ENCODE peak calls at places on chromosomes 3 and 15, in nine cellular contexts. H, C, U, Z, W, L, X, S and J are unnamed samples.

GRCh38 chr3:73727117-73727802 is 102.5 kb upstream of the PDZRN3 start:
- DNase-seq in H (peak; percentile 56), C (no peak), U (no peak), Z (peak; percentile 80), W (no peak), L (no peak), X (no peak), S (peak; percentile 94), J (no peak)

GRCh38 chr15:68994149-68994548 is 20.3 kb upstream of the NOX5 start:
- DNase-seq in H (no peak), C (no peak), U (no peak), Z (peak; percentile 90), W (no peak), L (no peak), X (no peak), S (peak; percentile 41), J (no peak)

GRCh38 chr15:75827691-75828090 is 15.6 kb upstream of the UBE2Q2 start:
- DNase-seq in H (no peak), C (no peak), U (no peak), Z (no peak), W (no peak), L (no peak), X (no peak), S (no peak), J (no peak)

GRCh38 chr15:27495963-27496459 is 525.0 kb downstream of the GABRG3 start:
- DNase-seq in H (no peak), C (no peak), U (no peak), Z (no peak), W (no peak), L (no peak), X (no peak), S (no peak), J (no peak)

GRCh38 chr15:100330221-100330620 is 11.6 kb downstream of the ADAMTS17 start:
- DNase-seq in H (no peak), C (no peak), U (no peak), Z (no peak), W (no peak), L (peak; percentile 3), X (no peak), S (no peak), J (no peak)

GRCh38 chr3:114365268-114365667 is 71.4 kb downstream of the TIGIT start:
- DNase-seq in H (no peak), C (no peak), U (no peak), Z (no peak), W (no peak), L (no peak), X (no peak), S (peak; percentile 51), J (no peak)

GRCh38 chr15:72616491-72617210 is 37.8 kb upstream of the GOLGA6B start:
- DNase-seq in H (no peak), C (no peak), U (no peak), Z (no peak), W (no peak), L (no peak), X (no peak), S (peak; percentile 5), J (no peak)

GRCh38 chr3:13145826-13146642 is 72.8 kb upstream of the IQSEC1 start:
- DNase-seq in H (no peak), C (no peak), U (no peak), Z (no peak), W (no peak), L (no peak), X (peak; percentile 7), S (no peak), J (no peak)

GRCh38 chr3:49411550-49411967 is 217 bp downstream of the RHOA start:
- DNase-seq in H (peak; percentile 78), C (peak; percentile 54), U (no peak), Z (no peak), W (peak; percentile 65), L (peak; percentile 66), X (no peak), S (peak; percentile 28), J (peak; percentile 58)

GRCh38 chr3:52801839-52802238 is 7.2 kb downstream of the ITIH3 start:
- DNase-seq in H (no peak), C (no peak), U (no peak), Z (peak; percentile 31), W (no peak), L (no peak), X (no peak), S (peak; percentile 11), J (no peak)

GRCh38 chr15:60326824-60327654 is 70.7 kb downstream of the ANXA2 start:
- DNase-seq in H (no peak), C (no peak), U (no peak), Z (no peak), W (no peak), L (no peak), X (no peak), S (peak; percentile 73), J (no peak)

GRCh38 chr3:170815340-170815739 is 54.7 kb downstream of the RPL22L1 start:
- DNase-seq in H (no peak), C (no peak), U (no peak), Z (no peak), W (no peak), L (no peak), X (peak; percentile 54), S (no peak), J (no peak)

GRCh38 chr3:45943207-45943846 is at the start of gene CXCR6:
- DNase-seq in H (no peak), C (no peak), U (no peak), Z (peak; percentile 24), W (no peak), L (no peak), X (no peak), S (no peak), J (no peak)

GRCh38 chr3:169813757-169814517 is 1.2 kb upstream of the LRRC34 start:
- DNase-seq in H (peak; percentile 51), C (peak; percentile 60), U (no peak), Z (no peak), W (no peak), L (no peak), X (no peak), S (peak; percentile 53), J (no peak)

GRCh38 chr3:1883489-1883888 is 215.2 kb upstream of the CNTN4 start:
- DNase-seq in H (no peak), C (no peak), U (no peak), Z (no peak), W (no peak), L (no peak), X (no peak), S (no peak), J (no peak)

GRCh38 chr15:68347392-68347791 is 69.8 kb downstream of the FEM1B start:
- DNase-seq in H (no peak), C (no peak), U (no peak), Z (peak; percentile 52), W (no peak), L (no peak), X (no peak), S (no peak), J (no peak)

DNA sequence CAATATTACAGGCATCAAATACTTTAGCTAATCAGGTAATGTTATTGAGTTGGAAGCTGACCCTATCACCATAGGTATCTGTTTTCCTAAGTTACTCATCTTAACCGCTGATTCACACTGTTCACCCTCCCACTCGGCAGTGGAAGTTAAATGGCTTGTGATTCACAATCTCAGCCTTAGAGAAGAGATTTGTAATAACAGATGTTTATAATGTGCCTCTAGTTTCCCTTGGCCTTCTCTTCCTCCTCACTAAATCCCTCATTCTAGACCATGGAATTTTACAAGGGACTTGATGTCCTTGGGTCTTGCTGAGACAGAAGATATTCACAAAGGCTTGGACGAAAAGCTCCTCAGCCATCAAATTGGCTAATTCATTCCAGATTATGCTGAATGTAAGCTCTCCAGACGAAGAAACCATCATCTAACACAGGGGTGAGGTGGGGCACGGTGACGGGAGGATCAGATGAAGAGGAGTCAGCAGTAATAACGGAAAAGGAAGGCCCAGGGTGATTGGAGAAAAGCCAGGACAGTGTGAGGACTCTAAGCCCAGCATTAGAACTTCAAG is 931.7 kb downstream of the MCTP2 start:
- DNase-seq in H (no peak), C (no peak), U (no peak), Z (peak; percentile 92), W (no peak), L (no peak), X (no peak), S (peak; percentile 38), J (no peak)
- H3K27ac ChIP-seq in H (no peak overlapping the region), C (no peak overlapping the region), U (peak overlapping the region; percentile 71), Z (no peak overlapping the region), W (peak overlapping the region; percentile 42), L (peak overlapping the region; percentile 3), X (peak overlapping the region; percentile 64), S (no peak overlapping the region), J (no peak overlapping the region)

GRCh38 chr3:188047536-188047935 is 106.4 kb upstream of the LPP start:
- DNase-seq in H (no peak), C (no peak), U (no peak), Z (no peak), W (no peak), L (no peak), X (no peak), S (no peak), J (no peak)
- H3K27ac ChIP-seq in H (no peak overlapping the region), C (no peak overlapping the region), U (no peak overlapping the region), Z (no peak overlapping the region), W (no peak overlapping the region), L (no peak overlapping the region), X (no peak overlapping the region), S (no peak overlapping the region), J (no peak overlapping the region)

GRCh38 chr15:91967935-91968605 is 114.6 kb downstream of the SLCO3A1 start:
- DNase-seq in H (no peak), C (no peak), U (no peak), Z (peak; percentile 56), W (no peak), L (no peak), X (no peak), S (no peak), J (no peak)
- H3K27ac ChIP-seq in H (no peak overlapping the region), C (no peak overlapping the region), U (no peak overlapping the region), Z (no peak overlapping the region), W (no peak overlapping the region), L (no peak overlapping the region), X (no peak overlapping the region), S (peak overlapping the region; percentile 22), J (peak overlapping the region; percentile 84)

GRCh38 chr15:71294636-71295241 is 179.5 kb downstream of the THSD4 start:
- DNase-seq in H (no peak), C (no peak), U (no peak), Z (peak; percentile 97), W (no peak), L (no peak), X (no peak), S (peak; percentile 36), J (no peak)

GRCh38 chr15:71295242-71296031 is 180.2 kb downstream of the THSD4 start:
- DNase-seq in H (no peak), C (no peak), U (no peak), Z (peak; percentile 100), W (no peak), L (no peak), X (no peak), S (peak; percentile 90), J (no peak)

GRCh38 chr15:71296032-71296686 is 180.9 kb downstream of the THSD4 start:
- DNase-seq in H (no peak), C (no peak), U (no peak), Z (peak; percentile 91), W (no peak), L (no peak), X (no peak), S (peak; percentile 56), J (no peak)

GRCh38 chr15:71291723-71292122 is 176.5 kb downstream of the THSD4 start:
- DNase-seq in H (no peak), C (no peak), U (no peak), Z (no peak), W (no peak), L (no peak), X (no peak), S (no peak), J (no peak)

DNA sequence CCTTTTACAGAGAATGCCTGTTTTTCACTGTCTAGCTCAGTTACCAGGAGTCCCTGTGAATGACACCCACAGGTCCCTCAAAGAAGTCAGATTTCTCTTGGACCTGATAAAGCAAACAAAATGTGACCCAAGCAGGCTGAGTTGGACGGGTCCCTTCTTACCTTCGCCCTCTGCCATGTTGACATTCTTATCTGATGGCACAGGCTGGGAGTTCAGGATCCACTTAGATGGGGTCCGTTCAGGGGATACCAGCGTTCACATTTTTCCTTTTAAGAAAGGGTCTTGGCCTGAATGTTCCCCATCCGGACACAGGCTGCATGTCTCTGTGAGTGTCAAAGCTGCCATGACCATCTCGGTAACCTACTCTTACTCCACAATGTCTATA is 179.0 kb downstream of the THSD4 start:
- DNase-seq in H (no peak), C (no peak), U (no peak), Z (no peak), W (no peak), L (no peak), X (no peak), S (no peak), J (no peak)
- H3K27ac ChIP-seq in H (peak overlapping the region; percentile 0), C (peak overlapping the region; percentile 55), U (peak overlapping the region; percentile 66), Z (peak overlapping the region; percentile 96), W (no peak overlapping the region), L (no peak overlapping the region), X (peak overlapping the region; percentile 48), S (no peak overlapping the region), J (no peak overlapping the region)